ENCODE peak calls at places on chromosome 22, in seven cellular contexts. P is HL-60, G is HCT116, O is GM23338, D is GM12878, U is sigmoid colon, S is spleen. X is an unnamed sample.

GRCh38 chr22:32628626-32629587 is 154.3 kb downstream of the FBXO7 start:
- DNase-seq in P (no peak), G (no peak), O (no peak), D (no peak), U (no peak), S (no peak), X (no peak)

GRCh38 chr22:33652596-33652995 is 267.7 kb downstream of the LARGE1 start:
- DNase-seq in P (no peak), G (no peak), O (no peak), D (no peak), U (no peak), S (no peak), X (no peak)

GRCh38 chr22:41557401-41558240 is 3.2 kb upstream of the CSDC2 start:
- DNase-seq in P (no peak), G (no peak), O (peak), D (no peak), U (peak), S (no peak), X (no peak)

GRCh38 chr22:49632199-49633009 is 195.3 kb downstream of the BRD1 start:
- DNase-seq in P (no peak), G (peak), O (no peak), D (no peak), U (peak), S (no peak), X (peak)

GRCh38 chr22:32329202-32329645 is 28.4 kb upstream of the RFPL3 start:
- DNase-seq in P (no peak), G (no peak), O (no peak), D (no peak), U (no peak), S (no peak), X (no peak)

GRCh38 chr22:19058713-19059451 is 63.3 kb downstream of the DGCR2 start:
- DNase-seq in P (no peak), G (no peak), O (no peak), D (no peak), U (peak), S (peak), X (no peak)

GRCh38 chr22:33038836-33039235 is 19.3 kb downstream of the SYN3 start:
- DNase-seq in P (no peak), G (no peak), O (no peak), D (no peak), U (no peak), S (no peak), X (no peak)

GRCh38 chr22:38631724-38632123 is 24.5 kb downstream of the FAM227A start:
- DNase-seq in P (peak), G (no peak), O (no peak), D (no peak), U (no peak), S (no peak), X (no peak)

GRCh38 chr22:32910358-32910757 is 108.9 kb downstream of the TIMP3 start:
- DNase-seq in P (no peak), G (no peak), O (no peak), D (no peak), U (no peak), S (no peak), X (no peak)

GRCh38 chr22:42820075-42820763 is 36.9 kb downstream of the ARFGAP3 start:
- DNase-seq in P (no peak), G (no peak), O (peak), D (no peak), U (no peak), S (no peak), X (peak)

GRCh38 chr22:19940536-19941364 is 822 bp upstream of the COMT start:
- DNase-seq in P (no peak), G (no peak), O (no peak), D (no peak), U (peak), S (no peak), X (no peak)

GRCh38 chr22:18970180-18970947 is 34.3 kb upstream of the PRODH start:
- DNase-seq in P (no peak), G (no peak), O (peak), D (no peak), U (no peak), S (peak), X (no peak)

GRCh38 chr22:21726650-21727049 is 8.9 kb downstream of the YPEL1 start:
- DNase-seq in P (no peak), G (peak), O (peak), D (no peak), U (no peak), S (no peak), X (no peak)

GRCh38 chr22:39283312-39284141 is 35.9 kb downstream of the RPL3 start:
- DNase-seq in P (no peak), G (no peak), O (no peak), D (no peak), U (no peak), S (peak), X (no peak)

GRCh38 chr22:22099833-22100812 is 117.5 kb upstream of the TOP3B start:
- DNase-seq in P (no peak), G (peak), O (peak), D (no peak), U (no peak), S (no peak), X (no peak)

GRCh38 chr22:43956805-43957463 is 1.7 kb downstream of the SAMM50 start:
- DNase-seq in P (no peak), G (no peak), O (peak), D (no peak), U (no peak), S (no peak), X (no peak)

GRCh38 chr22:43955040-43955882 is at the start of gene SAMM50:
- DNase-seq in P (peak), G (peak), O (peak), D (peak), U (peak), S (peak), X (peak)

GRCh38 chr22:43957871-43958270 is 2.6 kb downstream of the SAMM50 start:
- DNase-seq in P (no peak), G (no peak), O (no peak), D (no peak), U (peak), S (no peak), X (no peak)

GRCh38 chr22:43955883-43956286 is 643 bp downstream of the SAMM50 start:
- DNase-seq in P (no peak), G (no peak), O (peak), D (no peak), U (no peak), S (no peak), X (no peak)

GRCh38 chr22:43956383-43956782 is 1.1 kb downstream of the SAMM50 start:
- DNase-seq in P (no peak), G (no peak), O (no peak), D (no peak), U (no peak), S (no peak), X (no peak)
- H3K4me3 ChIP-seq in P (peak), G (peak), O (peak), D (peak), U (peak), S (peak), X (peak)

GRCh38 chr22:40504285-40505249 is 132.0 kb downstream of the MRTFA start:
- DNase-seq in P (no peak), G (no peak), O (no peak), D (no peak), U (no peak), S (no peak), X (no peak)

GRCh38 chr22:40499187-40499753 is 128.9 kb downstream of the SGSM3 start:
- DNase-seq in P (no peak), G (peak), O (no peak), D (peak), U (no peak), S (no peak), X (no peak)

GRCh38 chr22:40502919-40503318 is 132.5 kb downstream of the SGSM3 start:
- DNase-seq in P (no peak), G (no peak), O (no peak), D (no peak), U (no peak), S (no peak), X (no peak)

GRCh38 chr22:40498454-40499186 is 128.2 kb downstream of the SGSM3 start:
- DNase-seq in P (no peak), G (peak), O (peak), D (no peak), U (no peak), S (no peak), X (no peak)
- H3K27ac ChIP-seq in P (no peak), G (peak), O (peak), D (peak), U (peak), S (no peak), X (peak)

GRCh38 chr22:27100789-27101188 is 443.4 kb downstream of the MIAT start:
- DNase-seq in P (no peak), G (no peak), O (peak), D (no peak), U (peak), S (no peak), X (no peak)
- TF ChIP-seq POLR2AphosphoS5 in P (no peak), G (no peak), O (no peak), D (no peak), U (peak), S (no peak), X (no peak)

DNA sequence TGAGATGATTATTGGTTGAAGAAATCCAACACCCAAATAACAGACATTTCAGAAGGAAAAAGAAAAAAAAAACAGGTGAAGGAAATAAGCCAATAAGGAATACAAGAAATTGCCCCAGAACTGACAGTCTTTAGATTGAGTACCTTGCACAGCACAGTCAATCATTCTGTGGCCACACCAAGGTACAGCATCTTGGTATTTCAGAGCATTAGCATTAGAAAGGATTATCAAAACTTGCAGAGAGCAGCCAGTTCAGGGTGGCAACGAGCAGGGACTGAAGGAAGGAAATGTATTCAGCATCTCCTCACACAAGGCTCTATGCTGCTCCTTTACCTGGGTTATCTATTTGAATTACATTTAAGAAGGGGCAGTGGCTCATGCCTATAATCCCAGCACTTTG is 2.1 kb downstream of the ADA2 start:
- DNase-seq in P (no peak), G (no peak), O (peak), D (no peak), U (no peak), S (no peak), X (no peak)
- H3K4me3 ChIP-seq in P (no peak), G (no peak), O (no peak), D (peak), U (no peak), S (no peak), X (no peak)

GRCh38 chr22:35467788-35468187 is 67.8 kb downstream of the MCM5 start:
- DNase-seq in P (no peak), G (no peak), O (peak), D (no peak), U (peak), S (peak), X (no peak)
- H3K27ac ChIP-seq in P (no peak), G (no peak), O (no peak), D (no peak), U (peak), S (peak), X (no peak)

GRCh38 chr22:45777852-45778172 is 106.2 kb downstream of the ATXN10 start:
- DNase-seq in P (no peak), G (no peak), O (no peak), D (no peak), U (no peak), S (no peak), X (no peak)
- TF ChIP-seq POLR2AphosphoS5 in P (no peak), G (no peak), O (no peak), D (no peak), U (no peak), S (no peak), X (no peak)